ENCODE peak calls at places on chromosome 1, in four cellular contexts. F is HepG2, D is K562, W is A549. G is an unnamed sample.

GRCh38 chr1:39508266-39508665 is 16.8 kb downstream of the BMP8A start:
- DNase-seq in D (no peak), W (no peak), F (no peak), G (no peak)

GRCh38 chr1:30472009-30472408 is 251.4 kb downstream of the MATN1 start:
- DNase-seq in D (no peak), W (no peak), F (no peak), G (no peak)

GRCh38 chr1:15736666-15737229 is 690 bp downstream of the SLC25A34 start:
- DNase-seq in W (no peak), F (no peak), D (no peak), G (no peak)

GRCh38 chr1:47684964-47685762 is 247.3 kb downstream of the FOXD2 start:
- DNase-seq in D (no peak), W (no peak), F (no peak), G (peak; percentile 33)

GRCh38 chr1:186426118-186426517 is 34.8 kb downstream of the PDC start:
- DNase-seq in W (no peak), F (no peak), D (no peak), G (no peak)

GRCh38 chr1:156146006-156146748 is 7.2 kb upstream of the SEMA4A start:
- DNase-seq in D (peak; percentile 77), W (peak; percentile 85), F (peak; percentile 86), G (no peak)

GRCh38 chr1:85495556-85495955 is 30.6 kb upstream of the DDAH1 start:
- DNase-seq in F (no peak), D (no peak), W (peak; percentile 41), G (no peak)

GRCh38 chr1:1431845-1432565 is 3.5 kb upstream of the VWA1 start:
- DNase-seq in W (no peak), D (no peak), F (peak; percentile 87), G (no peak)

GRCh38 chr1:200981278-200981677 is 42.2 kb downstream of the KIF21B start:
- DNase-seq in F (no peak), W (no peak), D (no peak), G (no peak)

GRCh38 chr1:243642936-243643335 is 207.1 kb downstream of the AKT3 start:
- DNase-seq in W (peak; percentile 21), F (no peak), D (no peak), G (no peak)

GRCh38 chr1:206590025-206590834 is 22.0 kb downstream of the EIF2D start:
- DNase-seq in D (peak; percentile 49), W (no peak), F (no peak), G (no peak)

GRCh38 chr1:85616011-85616705 is 35.6 kb downstream of the CCN1 start:
- DNase-seq in F (no peak), W (no peak), D (no peak), G (no peak)

GRCh38 chr1:160911441-160911840 is 26.5 kb upstream of the ITLN1 start:
- DNase-seq in W (no peak), F (no peak), D (no peak), G (no peak)

GRCh38 chr1:238324465-238324864 is 433.7 kb upstream of the ZP4 start:
- DNase-seq in W (no peak), D (no peak), F (no peak), G (no peak)

GRCh38 chr1:204074274-204075115 is 1.6 kb downstream of the SOX13 start:
- DNase-seq in F (peak; percentile 87), D (no peak), W (peak; percentile 65), G (peak; percentile 80)

GRCh38 chr1:206633708-206634121 is 1.6 kb upstream of the DYRK3 start:
- DNase-seq in W (no peak), D (no peak), F (no peak), G (no peak)

GRCh38 chr1:236090741-236091147 is 25.9 kb upstream of the NID1 start:
- DNase-seq in F (no peak), D (no peak), W (no peak), G (no peak)

GRCh38 chr1:109819365-109819764 is 55.6 kb upstream of the EPS8L3 start:
- DNase-seq in D (peak; percentile 13), W (no peak), F (no peak), G (peak; percentile 38)

GRCh38 chr1:26887125-26887524 is 3.0 kb downstream of the GPN2 start:
- DNase-seq in D (no peak), W (peak; percentile 46), F (no peak), G (no peak)

GRCh38 chr1:186102559-186103148 is 272.4 kb downstream of the TPR start:
- DNase-seq in W (no peak), F (no peak), D (no peak), G (no peak)

GRCh38 chr1:15510611-15511405 is 13.2 kb downstream of the CASP9 start:
- DNase-seq in D (no peak), W (no peak), F (no peak), G (no peak)

GRCh38 chr1:108082741-108083562 is 117.2 kb downstream of the SLC25A24 start:
- DNase-seq in D (no peak), F (no peak), W (no peak), G (no peak)

GRCh38 chr1:154940213-154940879 is 3.8 kb upstream of the PMVK start:
- DNase-seq in F (no peak), D (no peak), W (no peak), G (no peak)

GRCh38 chr1:156488566-156489165 is 11.9 kb downstream of the MEF2D start:
- DNase-seq in D (no peak), F (no peak), W (no peak), G (no peak)

GRCh38 chr1:162271972-162272371 is 104.7 kb downstream of the SPATA46 start:
- DNase-seq in F (no peak), D (no peak), W (no peak), G (no peak)

GRCh38 chr1:27862671-27863551 is 9.4 kb upstream of the THEMIS2 start:
- DNase-seq in D (no peak), F (no peak), W (peak; percentile 64), G (no peak)

GRCh38 chr1:172135923-172136610 is 284.4 kb upstream of the C1orf105 start:
- DNase-seq in W (no peak), F (no peak), D (no peak), G (no peak)

GRCh38 chr1:15304708-15305326 is 57.8 kb downstream of the FHAD1 start:
- DNase-seq in F (peak; percentile 55), W (peak; percentile 46), D (peak; percentile 72), G (peak; percentile 17)

GRCh38 chr1:152167835-152168534 is 9.0 kb upstream of the RPTN start:
- DNase-seq in D (no peak), F (peak; percentile 14), W (peak; percentile 80), G (no peak)

GRCh38 chr1:69791311-69791710 is 223.6 kb downstream of the LRRC7 start:
- DNase-seq in F (no peak), D (no peak), W (no peak), G (no peak)

GRCh38 chr1:185674201-185674600 is 60.0 kb upstream of the HMCN1 start:
- DNase-seq in W (peak; percentile 13), F (peak; percentile 92), D (no peak), G (no peak)

GRCh38 chr1:163928080-163928479 is 606.3 kb downstream of the NUF2 start:
- DNase-seq in D (no peak), F (no peak), W (no peak), G (no peak)

GRCh38 chr1:99645699-99646531 is at the start of gene PALMD:
- DNase-seq in F (peak; percentile 61), W (peak; percentile 40), D (peak; percentile 49), G (no peak)

GRCh38 chr1:23904748-23905357 is 8.3 kb downstream of the CNR2 start:
- DNase-seq in W (no peak), D (no peak), F (no peak), G (no peak)

GRCh38 chr1:53705446-53706096 is 33.4 kb downstream of the GLIS1 start:
- DNase-seq in D (no peak), F (no peak), W (no peak), G (no peak)

GRCh38 chr1:180953791-180954721 is 41.4 kb downstream of the KIAA1614 start:
- DNase-seq in F (peak; percentile 31), D (peak; percentile 6), W (peak; percentile 61), G (no peak)

GRCh38 chr1:22887491-22887890 is 85.2 kb downstream of the LACTBL1 start:
- DNase-seq in F (no peak), W (no peak), D (no peak), G (no peak)

GRCh38 chr1:24540906-24541710 is 14.8 kb upstream of the NCMAP start:
- DNase-seq in D (no peak), W (peak; percentile 83), F (peak; percentile 91), G (no peak)

GRCh38 chr1:115669886-115670285 is 28.1 kb downstream of the VANGL1 start:
- DNase-seq in D (no peak), F (no peak), W (no peak), G (no peak)
- TF ChIP-seq PHF8 in D (no peak), F (no peak), W (no peak), G (no peak)

GRCh38 chr1:7229696-7230095 is 444.4 kb downstream of the CAMTA1 start:
- DNase-seq in D (no peak), F (no peak), W (no peak), G (no peak)
- TF ChIP-seq PHF8 in D (no peak), F (no peak), W (no peak), G (no peak)

DNA sequence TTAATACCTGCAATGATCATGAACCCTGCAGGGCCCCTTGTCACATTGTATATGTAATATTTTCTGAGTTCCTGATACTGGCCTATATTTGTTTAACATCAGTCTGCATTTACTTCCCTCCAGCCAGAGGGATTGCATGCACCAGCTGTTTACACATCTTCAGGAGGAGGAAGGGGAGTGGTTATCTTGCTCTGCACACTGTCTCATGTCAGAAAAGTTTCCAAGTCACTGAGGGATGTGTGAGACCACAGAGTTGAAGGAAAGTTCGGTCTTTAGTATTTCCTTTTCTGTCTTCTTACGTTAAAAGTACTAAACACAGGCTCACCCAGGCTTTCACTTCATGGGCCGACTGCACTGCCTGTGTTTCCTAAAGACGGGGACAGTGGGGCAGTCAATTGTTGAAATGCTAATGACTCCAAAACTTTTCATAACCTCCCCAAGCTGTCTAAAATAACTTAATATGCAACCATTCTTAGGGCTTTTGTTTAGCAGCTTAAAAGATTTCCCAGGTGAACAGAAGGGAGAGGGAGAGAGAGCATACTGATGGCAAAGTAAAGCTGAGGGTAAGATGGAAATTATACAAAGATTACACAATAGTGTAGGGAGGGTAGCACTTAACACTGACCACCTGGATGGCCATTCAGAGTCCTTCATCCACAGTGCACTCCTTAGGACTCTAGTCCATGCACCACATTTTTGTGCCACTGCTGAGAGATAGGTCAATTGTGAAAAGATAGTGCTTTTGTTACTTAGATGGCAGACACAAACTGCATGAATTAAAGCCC is 574.3 kb downstream of the LMO4 start:
- DNase-seq in W (peak; percentile 17), F (no peak), D (no peak), G (no peak)
- TF ChIP-seq PHF8 in W (no peak), F (no peak), D (no peak), G (no peak)

GRCh38 chr1:37157634-37158033 is 123.3 kb upstream of the GRIK3 start:
- DNase-seq in D (no peak), F (no peak), W (no peak), G (no peak)
- TF ChIP-seq PHF8 in D (no peak), F (no peak), W (no peak), G (no peak)

DNA sequence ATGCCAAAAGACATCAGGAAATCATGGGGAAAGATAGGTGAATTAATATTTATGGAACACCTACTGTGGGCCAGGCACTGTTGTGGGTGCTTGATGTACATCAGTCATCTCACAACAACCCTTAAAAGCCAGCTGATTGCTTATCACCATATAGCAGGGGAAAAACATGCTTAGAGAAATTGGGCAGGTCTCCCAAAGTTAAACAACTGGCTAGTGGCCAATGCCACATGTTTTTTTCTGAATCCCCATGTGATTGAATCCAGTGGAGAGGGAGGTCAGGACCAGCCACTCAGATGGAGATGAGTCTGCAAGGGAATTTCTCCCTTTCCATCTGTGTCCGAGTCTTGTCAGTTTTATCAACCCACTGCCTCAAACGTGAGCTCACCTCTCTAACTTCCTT is 33.5 kb downstream of the UTP25 start:
- DNase-seq in F (no peak), W (no peak), D (no peak), G (no peak)
- TF ChIP-seq PHF8 in F (no peak), W (no peak), D (no peak), G (no peak)

G was measured in H1.